ENCODE peak calls at places on chromosomes 12 and 14, in four cellular contexts. C is GM06990, K is GM12878, Z is heart left ventricle. N is an unnamed sample.

GRCh38 chr12:78060186-78060585 is 229.5 kb downstream of the NAV3 start:
- DNase-seq in C (no peak), K (no peak), Z (no peak), N (peak)

GRCh38 chr12:2650261-2651060 is 144.3 kb upstream of the FKBP4 start:
- DNase-seq in Z (no peak), K (no peak), C (no peak), N (no peak)

GRCh38 chr12:24952389-24952788 is 3.5 kb upstream of the BCAT1 start:
- DNase-seq in K (no peak), Z (no peak), C (no peak), N (no peak)

GRCh38 chr12:12899530-12900380 is 8.4 kb downstream of the GPRC5A start:
- DNase-seq in K (no peak), C (peak), Z (no peak), N (peak)

GRCh38 chr12:125229878-125230530 is 164.8 kb downstream of the AACS start:
- DNase-seq in Z (no peak), K (no peak), C (no peak), N (no peak)

GRCh38 chr12:124778411-124778810 is 85.3 kb downstream of the SCARB1 start:
- DNase-seq in Z (no peak), C (peak), K (no peak), N (no peak)

GRCh38 chr12:83893101-83893500 is 1019.5 kb downstream of the SLC6A15 start:
- DNase-seq in K (no peak), Z (no peak), C (no peak), N (no peak)

GRCh38 chr12:108838194-108839010 is 19.0 kb downstream of the SSH1 start:
- DNase-seq in C (peak), K (peak), Z (peak), N (peak)

GRCh38 chr12:128729628-128730121 is 94.1 kb downstream of the SLC15A4 start:
- DNase-seq in K (no peak), Z (no peak), C (no peak), N (no peak)

GRCh38 chr14:45698462-45699134 is 445.6 kb upstream of the MIS18BP1 start:
- DNase-seq in Z (no peak), C (no peak), K (no peak), N (peak)

GRCh38 chr14:61342486-61342885 is 21.1 kb downstream of the PRKCH start:
- DNase-seq in Z (no peak), K (peak), C (no peak), N (no peak)

GRCh38 chr14:84465890-84466289 is 1064.1 kb upstream of the FLRT2 start:
- DNase-seq in K (no peak), Z (no peak), C (no peak), N (no peak)

GRCh38 chr14:33986804-33987203 is 35.9 kb upstream of the EGLN3 start:
- DNase-seq in Z (no peak), K (no peak), C (no peak), N (peak)

GRCh38 chr12:107590369-107591094 is 95.1 kb upstream of the PWP1 start:
- DNase-seq in Z (no peak), K (no peak), C (no peak), N (no peak)

GRCh38 chr14:99231850-99232401 is 40.1 kb downstream of the BCL11B start:
- DNase-seq in C (no peak), Z (no peak), K (no peak), N (no peak)

GRCh38 chr14:99232406-99233214 is 39.4 kb downstream of the BCL11B start:
- DNase-seq in K (no peak), C (no peak), Z (no peak), N (no peak)

GRCh38 chr14:99230271-99231141 is 41.5 kb downstream of the BCL11B start:
- DNase-seq in Z (no peak), C (no peak), K (no peak), N (no peak)

GRCh38 chr14:99229654-99230215 is 42.3 kb downstream of the BCL11B start:
- DNase-seq in K (no peak), C (no peak), Z (no peak), N (no peak)

DNA sequence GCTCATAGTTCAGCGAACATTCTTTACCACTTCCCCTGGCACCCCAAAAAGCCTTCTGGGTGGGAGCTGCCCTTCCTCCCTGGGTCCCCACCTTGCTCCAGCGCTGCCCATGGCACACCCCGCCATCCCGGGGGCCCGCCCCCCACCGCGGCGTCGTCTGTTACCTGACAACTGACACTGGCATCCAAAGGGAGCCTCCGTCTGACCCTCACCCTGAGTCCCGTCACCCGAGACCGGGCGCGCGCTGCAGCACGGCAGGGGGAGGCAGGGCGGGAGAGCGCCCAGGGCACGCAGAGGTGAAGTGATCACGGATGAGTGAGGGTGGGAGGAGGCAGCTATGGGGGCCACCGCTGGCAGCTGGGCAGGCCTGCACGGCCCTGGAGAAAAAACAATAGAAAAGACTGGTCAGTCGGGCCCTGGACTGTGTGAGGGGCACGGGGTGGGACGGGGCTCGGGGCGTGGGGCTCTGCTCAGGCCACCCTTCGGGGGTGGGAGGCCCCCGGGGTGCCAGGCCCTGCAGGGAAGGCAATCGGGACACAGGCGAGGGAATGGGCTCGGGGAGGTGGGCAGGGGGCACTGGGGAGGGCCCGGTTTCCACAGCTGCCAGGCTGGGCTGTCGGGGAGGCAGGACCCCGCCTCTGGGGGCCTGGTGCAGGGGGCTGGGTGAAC is 40.7 kb downstream of the BCL11B start:
- DNase-seq in Z (no peak), C (no peak), K (no peak), N (no peak)
- H3K4me3 ChIP-seq in Z (no peak), C (no peak), K (no peak), N (no peak)

GRCh38 chr12:89263153-89263552 is 89.1 kb downstream of the DUSP6 start:
- DNase-seq in Z (no peak), C (no peak), K (no peak), N (no peak)
- TF ChIP-seq CTCF in Z (no peak), C (no peak), K (no peak), N (no peak)

GRCh38 chr12:57129311-57130288 is 1.3 kb downstream of the LRP1 start:
- DNase-seq in K (no peak), Z (no peak), C (no peak), N (no peak)
- H3K4me3 ChIP-seq in K (no peak), Z (peak), C (no peak), N (peak)

GRCh38 chr14:20482382-20482781 is 13.2 kb downstream of the PNP start:
- DNase-seq in K (no peak), Z (no peak), C (no peak), N (no peak)

GRCh38 chr14:20476795-20477194 is 7.6 kb downstream of the PNP start:
- DNase-seq in K (no peak), C (no peak), Z (no peak), N (no peak)

GRCh38 chr14:20478915-20479314 is 9.7 kb downstream of the PNP start:
- DNase-seq in Z (no peak), C (no peak), K (no peak), N (no peak)

GRCh38 chr14:20472566-20473206 is 3.5 kb downstream of the PNP start:
- DNase-seq in C (no peak), K (no peak), Z (no peak), N (peak)

GRCh38 chr14:20477211-20477876 is 8.1 kb downstream of the PNP start:
- DNase-seq in C (no peak), K (no peak), Z (peak), N (peak)
- TF ChIP-seq CTCF in C (no peak), K (no peak), Z (no peak), N (no peak)

GRCh38 chr12:104152691-104153241 is 14.8 kb upstream of the NFYB start:
- DNase-seq in Z (no peak), K (no peak), C (no peak), N (no peak)

GRCh38 chr12:104154806-104155205 is 16.8 kb upstream of the NFYB start:
- DNase-seq in K (no peak), Z (no peak), C (no peak), N (no peak)

GRCh38 chr12:104154286-104154685 is 16.3 kb upstream of the NFYB start:
- DNase-seq in C (no peak), Z (no peak), K (no peak), N (no peak)

DNA sequence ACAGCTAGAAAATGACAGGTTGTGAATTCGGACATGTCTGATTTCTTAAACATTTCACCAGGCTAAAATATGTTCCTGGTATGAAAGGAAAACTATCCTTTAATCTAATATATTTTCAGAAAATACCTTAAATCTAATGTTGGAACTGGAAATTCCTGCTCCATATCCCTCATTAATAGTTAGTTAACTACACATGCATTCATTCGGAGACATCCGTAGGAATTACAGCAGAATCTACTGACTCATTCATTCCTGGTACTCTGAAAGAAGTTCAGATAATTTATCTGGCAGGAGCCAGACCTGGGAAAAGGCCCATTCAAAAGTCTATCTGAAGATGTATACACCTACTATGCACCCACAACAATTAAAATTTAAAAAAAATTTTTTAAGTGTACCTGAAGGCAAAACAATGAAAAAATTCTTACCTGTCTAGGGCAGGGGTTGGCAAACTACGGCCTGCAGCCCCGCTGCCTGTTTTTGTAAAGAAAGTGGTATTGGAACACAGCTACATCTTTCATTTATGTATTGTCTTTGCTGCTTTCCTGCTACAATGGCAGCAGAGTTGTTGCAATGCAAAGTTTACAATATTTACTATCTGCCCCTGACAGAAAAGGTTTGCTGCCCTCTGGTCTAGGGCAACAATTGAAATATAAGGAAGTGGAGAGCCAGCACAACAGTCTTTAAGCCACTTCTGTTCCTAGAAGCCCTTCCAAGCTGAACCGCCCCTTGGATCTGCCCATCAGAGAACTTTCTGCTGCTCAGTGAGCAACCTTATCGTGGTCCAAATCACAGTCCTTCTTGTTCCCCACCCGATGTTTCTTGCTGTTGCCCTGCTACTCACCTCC is 17.9 kb upstream of the NFYB start:
- DNase-seq in Z (no peak), C (no peak), K (no peak), N (no peak)
- H3K4me3 ChIP-seq in Z (no peak), C (no peak), K (no peak), N (no peak)

DNA sequence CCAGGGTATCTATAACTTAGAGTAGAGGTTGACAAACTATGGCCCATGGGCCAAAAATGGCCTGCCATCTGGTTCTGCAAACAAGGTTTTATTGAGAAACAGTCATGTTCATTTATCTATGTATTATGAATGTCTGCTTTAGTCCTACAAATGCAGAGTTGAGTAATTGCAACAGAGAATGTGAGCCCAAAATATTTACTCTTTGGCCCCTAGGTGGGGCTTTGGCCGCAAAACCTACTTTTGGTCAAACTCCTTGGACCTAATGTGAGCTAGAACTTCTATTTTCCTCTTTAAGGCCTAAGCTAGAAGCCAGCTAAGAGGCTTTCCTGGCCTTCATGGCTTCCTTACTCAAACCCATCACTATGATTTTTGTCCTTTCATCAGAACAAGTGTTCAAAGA is 379.1 kb downstream of the NELL2 start:
- DNase-seq in Z (no peak), C (no peak), K (no peak), N (no peak)
- TF ChIP-seq CTCF in Z (no peak), C (peak), K (peak), N (no peak)

GRCh38 chr14:102215071-102215470 is 75.4 kb downstream of the WDR20 start:
- DNase-seq in C (no peak), Z (peak), K (no peak), N (no peak)
- H3K4me3 ChIP-seq in C (no peak), Z (no peak), K (no peak), N (no peak)

N was measured in choroid plexus epithelial cell.